ENCODE peak calls at places on chromosomes 13 and 19, in five cellular contexts. C, W, I, D and F are unnamed samples.

GRCh38 chr19:14366529-14366928 is 14.7 kb upstream of the ADGRE5 start:
- DNase-seq in C (peak), W (peak), I (no peak), D (no peak), F (peak)

GRCh38 chr13:78323040-78323439 is 280.3 kb downstream of the POU4F1 start:
- DNase-seq in C (no peak), W (no peak), I (no peak), D (no peak), F (no peak)

GRCh38 chr13:94251801-94252200 is 227.7 kb downstream of the DCT start:
- DNase-seq in C (no peak), W (no peak), I (no peak), D (no peak), F (no peak)

GRCh38 chr19:8600064-8600463 is 10.5 kb downstream of the ADAMTS10 start:
- DNase-seq in C (no peak), W (no peak), I (no peak), D (no peak), F (no peak)

GRCh38 chr19:18274303-18274775 is at the start of gene IQCN:
- DNase-seq in C (peak), W (peak), I (no peak), D (no peak), F (peak)

GRCh38 chr19:30665449-30665848 is 293.3 kb downstream of the ZNF536 start:
- DNase-seq in C (no peak), W (no peak), I (no peak), D (no peak), F (no peak)

GRCh38 chr19:4191044-4191443 is 8.6 kb downstream of the ANKRD24 start:
- DNase-seq in C (no peak), W (no peak), I (no peak), D (no peak), F (no peak)

GRCh38 chr13:110520431-110521295 is 40.9 kb downstream of the RAB20 start:
- DNase-seq in C (peak), W (no peak), I (peak), D (no peak), F (peak)

GRCh38 chr13:98485561-98485960 is 91.3 kb downstream of the STK24 start:
- DNase-seq in C (no peak), W (no peak), I (no peak), D (no peak), F (no peak)

GRCh38 chr13:109835321-109835720 is 48.9 kb upstream of the IRS2 start:
- DNase-seq in C (no peak), W (no peak), I (no peak), D (no peak), F (no peak)

GRCh38 chr19:2567580-2567979 is 91.7 kb downstream of the GADD45B start:
- DNase-seq in C (peak), W (no peak), I (peak), D (no peak), F (peak)

GRCh38 chr19:48249502-48250014 is 6.2 kb downstream of the CARD8 start:
- DNase-seq in C (peak), W (no peak), I (no peak), D (no peak), F (peak)

GRCh38 chr13:28031220-28031903 is 42.9 kb upstream of the URAD start:
- DNase-seq in C (peak), W (no peak), I (no peak), D (no peak), F (peak)

GRCh38 chr19:45769821-45770191 is 754 bp upstream of the SIX5 start:
- DNase-seq in C (peak), W (peak), I (peak), D (no peak), F (peak)

GRCh38 chr19:51259348-51260245 is 8.7 kb downstream of the SIGLECL1 start:
- DNase-seq in C (no peak), W (peak), I (no peak), D (peak), F (no peak)

GRCh38 chr13:87259479-87260083 is 411.6 kb upstream of the SLITRK5 start:
- DNase-seq in C (no peak), W (peak), I (no peak), D (no peak), F (no peak)

GRCh38 chr13:42271337-42272114 is 426 bp upstream of the AKAP11 start:
- DNase-seq in C (peak), W (peak), I (peak), D (peak), F (peak)
- TF ChIP-seq POLR2AphosphoS5 in C (peak), W (peak), I (no peak), D (no peak), F (peak)

GRCh38 chr13:21683034-21683733 is 12.3 kb downstream of the FGF9 start:
- DNase-seq in C (no peak), W (no peak), I (no peak), D (no peak), F (no peak)
- TF ChIP-seq POLR2AphosphoS5 in C (no peak), W (no peak), I (no peak), D (no peak), F (no peak)

GRCh38 chr19:43983544-43983911 is 460 bp upstream of the ZNF155 start:
- DNase-seq in C (no peak), W (no peak), I (no peak), D (no peak), F (no peak)

GRCh38 chr19:43983912-43984686 is at the start of gene ZNF155:
- DNase-seq in C (peak), W (peak), I (peak), D (peak), F (peak)

DNA sequence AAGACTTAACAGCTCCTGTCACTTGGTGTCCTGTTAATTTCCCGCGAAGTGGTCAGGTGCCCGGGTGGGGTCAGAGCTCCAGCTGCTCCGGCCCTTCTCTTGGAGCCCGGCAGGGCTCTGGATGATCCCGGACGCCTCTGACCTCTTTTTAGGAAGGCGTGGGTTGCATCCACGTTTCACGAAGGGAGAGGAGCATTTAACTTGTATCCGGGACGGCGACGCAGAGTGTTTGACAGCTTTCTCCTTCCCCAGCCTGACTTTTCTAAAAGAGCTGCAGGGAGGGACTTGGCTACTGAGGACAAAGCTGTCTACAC is 656 bp downstream of the ZNF155 start:
- DNase-seq in C (no peak), W (no peak), I (no peak), D (no peak), F (peak)
- TF ChIP-seq POLR2AphosphoS5 in C (no peak), W (no peak), I (no peak), D (no peak), F (no peak)

DNA sequence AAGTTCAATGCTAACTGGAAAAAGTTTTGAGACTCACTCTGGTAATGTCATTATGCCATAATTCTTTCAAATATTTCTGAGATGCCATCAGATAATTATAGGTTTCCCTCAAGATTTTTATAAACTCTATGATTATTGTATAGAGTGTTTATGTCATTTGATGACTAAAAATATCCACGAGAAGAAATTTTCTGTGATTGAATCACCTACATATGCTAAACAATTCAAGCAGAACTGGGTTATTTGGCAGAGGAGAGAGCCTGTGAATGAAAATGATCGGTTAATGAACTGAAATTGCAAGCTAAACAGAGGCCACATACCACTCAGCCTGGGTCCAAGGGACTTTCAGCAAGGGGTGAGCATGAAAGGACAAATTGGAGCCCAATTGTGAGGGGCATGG is 92.6 kb upstream of the TSC22D1 start:
- DNase-seq in C (no peak), W (no peak), I (no peak), D (no peak), F (no peak)
- TF ChIP-seq POLR2AphosphoS5 in C (no peak), W (no peak), I (no peak), D (no peak), F (no peak)

DNA sequence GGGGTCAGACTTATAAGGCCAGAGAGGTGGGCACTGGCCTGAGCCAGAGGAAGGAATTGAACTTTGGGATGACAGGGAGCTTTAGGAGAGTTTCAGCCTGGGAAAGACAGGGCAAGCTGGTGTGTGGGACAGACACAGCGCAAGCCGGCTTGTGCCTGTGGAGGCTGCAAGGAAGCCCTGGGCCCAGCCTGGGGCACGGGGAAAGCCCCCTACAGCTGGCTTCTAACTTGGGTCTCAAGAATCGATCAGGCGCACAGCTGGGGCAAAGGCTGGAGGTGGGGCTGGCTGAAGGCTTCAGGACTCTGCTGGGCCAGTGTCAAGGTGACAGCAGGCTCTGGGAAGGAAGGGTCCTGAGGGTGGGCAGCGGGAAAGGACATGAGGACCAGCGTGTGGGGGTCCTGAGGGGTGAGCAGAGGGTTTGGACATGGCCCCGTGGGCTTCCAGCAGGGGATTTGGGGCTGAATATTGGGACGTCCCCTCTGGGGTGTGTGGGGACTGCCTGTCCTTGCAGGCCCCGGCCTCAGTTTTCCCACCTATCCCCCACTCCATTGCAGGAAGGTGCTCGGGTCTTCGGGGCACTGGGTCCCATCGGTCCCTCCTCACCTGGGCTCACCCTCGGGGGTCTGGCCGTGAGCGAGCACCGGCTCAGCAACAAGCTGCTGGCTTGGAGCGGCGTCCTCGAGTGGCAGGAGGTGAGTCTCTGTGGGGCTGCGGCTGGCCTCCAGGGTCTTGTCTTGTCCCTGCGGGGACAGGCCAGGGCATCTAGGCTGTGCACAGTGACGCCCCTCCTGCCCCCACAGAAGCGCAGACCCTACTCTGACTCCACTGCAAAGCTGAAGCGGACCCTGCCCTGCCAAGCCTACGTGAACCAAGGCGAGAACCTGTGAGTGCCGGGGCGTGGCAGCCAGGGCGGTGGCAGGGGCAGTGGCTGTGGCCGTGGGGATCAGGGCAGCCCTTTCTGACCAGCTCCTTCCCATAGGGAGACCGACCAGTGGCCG is 3.2 kb downstream of the PTOV1 start:
- DNase-seq in C (no peak), W (no peak), I (no peak), D (no peak), F (no peak)
- TF ChIP-seq POLR2AphosphoS5 in C (no peak), W (no peak), I (no peak), D (no peak), F (no peak)